ENCODE peak calls at places on chromosome 1, in nine cellular contexts. R, U, G, X, I, C, F, V and D are unnamed samples.
A peak's percentile ranks its signal among the peaks of the same experiment; 100 is the strongest.

GRCh38 chr1:115811140-115811828 is 29.6 kb downstream of the NHLH2 start:
- DNase-seq in X (no peak), F (peak; percentile 54), C (peak; percentile 75), I (no peak), G (no peak), V (no peak), U (peak; percentile 77), R (no peak), D (no peak)

GRCh38 chr1:51523931-51524330 is 4.9 kb upstream of the EPS15 start:
- DNase-seq in G (no peak), F (no peak), R (no peak), X (no peak), U (no peak), V (no peak), C (no peak), I (no peak), D (no peak)

GRCh38 chr1:7608628-7609295 is 162.3 kb upstream of the VAMP3 start:
- DNase-seq in G (peak; percentile 74), I (no peak), F (no peak), X (peak; percentile 69), U (no peak), R (no peak), C (peak; percentile 23), V (no peak), D (no peak)

GRCh38 chr1:66464802-66465201 is 69.2 kb upstream of the SGIP1 start:
- DNase-seq in I (peak; percentile 91), G (no peak), V (no peak), U (no peak), X (no peak), F (peak; percentile 17), R (no peak), C (no peak), D (no peak)

GRCh38 chr1:208137144-208137682 is 107.0 kb downstream of the PLXNA2 start:
- DNase-seq in R (no peak), U (no peak), C (no peak), I (no peak), V (no peak), F (no peak), G (no peak), X (no peak), D (no peak)

GRCh38 chr1:161189036-161189435 is 9.8 kb downstream of the ADAMTS4 start:
- DNase-seq in V (no peak), I (no peak), F (no peak), G (no peak), R (no peak), C (no peak), X (no peak), U (no peak), D (no peak)

GRCh38 chr1:212315907-212316306 is 30.7 kb downstream of the PPP2R5A start:
- DNase-seq in U (no peak), I (peak; percentile 46), G (peak; percentile 78), C (no peak), X (peak; percentile 43), V (peak; percentile 45), F (no peak), R (no peak), D (no peak)

GRCh38 chr1:152009691-152010090 is 16.0 kb upstream of the S100A10 start:
- DNase-seq in C (no peak), G (no peak), F (no peak), V (no peak), R (no peak), U (no peak), X (no peak), I (no peak), D (no peak)

GRCh38 chr1:36865080-36865900 is 169.0 kb downstream of the GRIK3 start:
- DNase-seq in C (peak; percentile 3), X (no peak), V (no peak), G (no peak), U (no peak), I (no peak), F (no peak), R (no peak), D (no peak)

GRCh38 chr1:226619031-226619430 is 70.5 kb downstream of the STUM start:
- DNase-seq in X (no peak), I (no peak), C (no peak), R (no peak), F (no peak), G (no peak), V (no peak), U (no peak), D (no peak)

GRCh38 chr1:244049142-244049968 is 1.7 kb upstream of the ZBTB18 start:
- DNase-seq in U (peak; percentile 68), X (peak; percentile 58), C (peak; percentile 63), V (peak; percentile 49), I (no peak), G (peak; percentile 61), R (peak; percentile 44), F (peak; percentile 76), D (no peak)

GRCh38 chr1:109824349-109825115 is 60.8 kb upstream of the EPS8L3 start:
- DNase-seq in C (no peak), G (no peak), V (no peak), R (no peak), F (no peak), X (no peak), U (no peak), I (no peak), D (peak; percentile 56)
- H3K4me3 ChIP-seq in C (no peak overlapping the region), G (no peak overlapping the region), V (no peak overlapping the region), R (no peak overlapping the region), F (no peak overlapping the region), X (no peak overlapping the region), U (no peak overlapping the region), I (no peak overlapping the region), D (no peak overlapping the region)

GRCh38 chr1:156767101-156767878 is at the start of gene PRCC:
- DNase-seq in R (peak; percentile 97), C (peak; percentile 98), X (peak; percentile 100), G (peak; percentile 99), F (peak; percentile 99), I (peak; percentile 100), U (peak; percentile 97), V (peak; percentile 100), D (peak; percentile 99)
- TF ChIP-seq CTCF in R (no peak), C (no peak), X (no peak), G (no peak), F (no peak), I (no peak), U (no peak), V (no peak), D (no peak)

GRCh38 chr1:11981378-11982009 is 1.2 kb downstream of the MFN2 start:
- DNase-seq in G (no peak), R (no peak), C (no peak), X (no peak), F (no peak), V (no peak), I (no peak), U (no peak), D (peak; percentile 44)
- H3K4me3 ChIP-seq in G (peak overlapping the region; percentile 98), R (peak overlapping the region; percentile 91), C (peak overlapping the region; percentile 97), X (peak overlapping the region; percentile 99), F (no peak overlapping the region), V (peak overlapping the region; percentile 89), I (peak overlapping the region; percentile 96), U (no peak overlapping the region), D (no peak overlapping the region)

DNA sequence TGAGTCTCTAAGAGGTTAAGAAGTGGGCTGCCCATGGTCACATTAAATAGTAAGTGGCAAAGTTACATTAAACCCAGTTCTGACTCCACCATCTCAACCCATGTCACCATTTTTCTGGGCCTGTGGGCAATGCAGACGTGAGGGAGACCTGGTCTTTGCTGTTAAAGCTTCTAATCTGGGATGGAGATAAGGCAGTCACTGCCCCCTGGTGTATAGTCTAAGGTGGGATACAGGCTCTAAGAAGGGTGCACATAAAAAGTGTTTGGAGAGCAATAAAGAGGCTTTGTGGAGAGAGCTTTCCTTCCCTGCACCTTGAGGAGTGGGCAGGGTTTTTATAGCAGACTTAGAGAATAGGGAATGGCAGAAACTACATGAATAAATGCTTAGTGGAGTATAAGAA is 141.3 kb downstream of the ROR1 start:
- DNase-seq in R (no peak), C (no peak), I (peak; percentile 36), U (no peak), G (peak; percentile 68), X (no peak), V (peak; percentile 19), F (no peak), D (no peak)
- TF ChIP-seq CTCF in R (no peak), C (no peak), I (peak; percentile 27), U (no peak), G (peak; percentile 58), X (no peak), V (peak; percentile 14), F (peak; percentile 17), D (no peak)

GRCh38 chr1:23174383-23175110 is 5.9 kb upstream of the LUZP1 start:
- DNase-seq in U (no peak), G (no peak), C (no peak), X (no peak), V (no peak), F (no peak), R (no peak), I (no peak), D (no peak)

GRCh38 chr1:23178931-23179330 is 10.3 kb upstream of the LUZP1 start:
- DNase-seq in C (no peak), R (no peak), X (peak; percentile 66), V (peak; percentile 44), I (peak; percentile 61), G (peak; percentile 52), U (no peak), F (no peak), D (no peak)

GRCh38 chr1:23177031-23177430 is 8.4 kb upstream of the LUZP1 start:
- DNase-seq in F (no peak), V (no peak), X (no peak), I (no peak), G (no peak), R (no peak), U (no peak), C (no peak), D (no peak)

GRCh38 chr1:23177438-23178380 is 9.1 kb upstream of the LUZP1 start:
- DNase-seq in U (peak; percentile 82), R (peak; percentile 88), F (peak; percentile 89), I (peak; percentile 92), V (peak; percentile 87), C (peak; percentile 80), X (peak; percentile 80), G (peak; percentile 85), D (peak; percentile 94)

GRCh38 chr1:23178414-23178813 is 9.8 kb upstream of the LUZP1 start:
- DNase-seq in V (no peak), I (peak; percentile 32), G (no peak), C (no peak), F (no peak), X (no peak), R (no peak), U (no peak), D (no peak)
- H3K4me3 ChIP-seq in V (no peak overlapping the region), I (no peak overlapping the region), G (peak overlapping the region; percentile 76), C (no peak overlapping the region), F (no peak overlapping the region), X (no peak overlapping the region), R (peak overlapping the region; percentile 76), U (no peak overlapping the region), D (no peak overlapping the region)

GRCh38 chr1:97138515-97139032 is 417.0 kb downstream of the PTBP2 start:
- DNase-seq in X (no peak), F (no peak), R (no peak), I (no peak), V (no peak), C (no peak), G (no peak), U (no peak), D (no peak)
- TF ChIP-seq CTCF in X (no peak), F (no peak), R (no peak), I (no peak), V (no peak), C (no peak), G (no peak), U (no peak), D (no peak)